ENCODE peak calls at places on chromosomes 5 and 9, in six cellular contexts. F is cardiac septum; O is HuH-7; V is AG04450; K is activated T-cell treated with anti-CD3 and anti-CD28 coated beads, Interleukin-2, amount 50 U/mL, for 1 hour; W is activated CD4-positive, alpha-beta T cell treated with anti-CD3 and anti-CD28 coated beads, Interleukin-2, amount 50 U/mL, for 4 hours. T is an unnamed sample.

GRCh38 chr5:139956342-139956741 is 86.8 kb downstream of the NRG2 start:
- DNase-seq in F (no peak), O (no peak), V (no peak), K (no peak), W (no peak), T (no peak)

GRCh38 chr9:72537011-72537545 is 15.7 kb downstream of the TMC1 start:
- DNase-seq in F (no peak), O (no peak), V (no peak), K (no peak), W (no peak), T (no peak)

GRCh38 chr9:124769451-124770358 is 1.4 kb downstream of the NR6A1 start:
- DNase-seq in F (no peak), O (peak; percentile 60), V (no peak), K (peak; percentile 37), W (no peak), T (no peak)

GRCh38 chr9:8899541-8899940 is 1100.0 kb upstream of the DMAC1 start:
- DNase-seq in F (no peak), O (no peak), V (no peak), K (no peak), W (no peak), T (no peak)

GRCh38 chr5:127040779-127041520 is 10.6 kb upstream of the MARCHF3 start:
- DNase-seq in F (no peak), O (no peak), V (no peak), K (no peak), W (no peak), T (no peak)

GRCh38 chr9:136845465-136846261 is 3.4 kb downstream of the AJM1 start:
- DNase-seq in F (no peak), O (no peak), V (no peak), K (no peak), W (no peak), T (no peak)

GRCh38 chr5:149403923-149404745 is 25.0 kb upstream of the IL17B start:
- DNase-seq in F (no peak), O (no peak), V (no peak), K (no peak), W (no peak), T (no peak)

GRCh38 chr9:113154471-113154870 is 3.7 kb downstream of the SLC31A2 start:
- DNase-seq in F (no peak), O (no peak), V (no peak), K (no peak), W (no peak), T (no peak)

GRCh38 chr5:142841511-142842255 is 71.5 kb downstream of the ARHGAP26 start:
- DNase-seq in F (peak; percentile 85), O (no peak), V (no peak), K (no peak), W (no peak), T (no peak)

GRCh38 chr9:132214027-132214622 is 52.3 kb downstream of the NTNG2 start:
- DNase-seq in F (peak; percentile 93), O (no peak), V (peak; percentile 75), K (no peak), W (no peak), T (no peak)

GRCh38 chr5:83654427-83654994 is 66.1 kb downstream of the HAPLN1 start:
- DNase-seq in F (no peak), O (no peak), V (no peak), K (no peak), W (no peak), T (no peak)

GRCh38 chr5:132103380-132103951 is 29.9 kb downstream of the CSF2 start:
- DNase-seq in F (peak; percentile 86), O (no peak), V (peak; percentile 74), K (peak; percentile 61), W (peak; percentile 62), T (no peak)

GRCh38 chr9:118643118-118643517 is 726.1 kb downstream of the BRINP1 start:
- DNase-seq in F (no peak), O (no peak), V (no peak), K (no peak), W (no peak), T (no peak)

GRCh38 chr5:156559955-156560354 is 233.0 kb downstream of the SGCD start:
- DNase-seq in F (no peak), O (no peak), V (no peak), K (no peak), W (no peak), T (no peak)

GRCh38 chr5:122756263-122756911 is 18.5 kb upstream of the SNX2 start:
- DNase-seq in F (peak; percentile 51), O (no peak), V (peak; percentile 16), K (no peak), W (no peak), T (no peak)

GRCh38 chr5:9494321-9494720 is 51.6 kb downstream of the SEMA5A start:
- DNase-seq in F (no peak), O (no peak), V (no peak), K (no peak), W (no peak), T (no peak)

GRCh38 chr5:75324791-75325190 is 12.2 kb upstream of the HMGCR start:
- DNase-seq in F (no peak), O (no peak), V (no peak), K (no peak), W (no peak), T (no peak)

GRCh38 chr5:53130206-53130605 is 20.6 kb upstream of the MOCS2 start:
- DNase-seq in F (no peak), O (no peak), V (no peak), K (no peak), W (no peak), T (no peak)

T was measured in mesenteric fat pad.